ENCODE peak calls at places on chromosome 5, in six cellular contexts. O, Z, R, J, T and C are unnamed samples. For H3K27me3, the result is how much of the 10 kb centered on the place peaks cover.

GRCh38 chr5:95870105-95870672 is 47.7 kb upstream of the GLRX start:
- DNase-seq in Z (no peak), T (no peak), J (peak), R (no peak), O (no peak), C (no peak)

GRCh38 chr5:148880197-148880596 is 53.8 kb downstream of the ADRB2 start:
- DNase-seq in O (no peak), Z (no peak), J (no peak), T (no peak), R (no peak), C (no peak)

GRCh38 chr5:153794327-153794726 is 244.4 kb downstream of the FAM114A2 start:
- DNase-seq in Z (no peak), R (no peak), O (no peak), J (peak), T (no peak), C (no peak)

GRCh38 chr5:63125862-63126261 is 547.2 kb downstream of the LRRC70 start:
- DNase-seq in O (no peak), R (peak), J (peak), Z (peak), T (no peak), C (peak)

GRCh38 chr5:35908266-35908665 is 30.2 kb downstream of the CAPSL start:
- DNase-seq in R (no peak), T (no peak), J (no peak), O (no peak), Z (no peak), C (no peak)

GRCh38 chr5:4513381-4513780 is 626.7 kb upstream of the ADAMTS16 start:
- DNase-seq in O (no peak), T (no peak), Z (no peak), J (no peak), R (no peak), C (no peak)

GRCh38 chr5:67165524-67166459 is 30.8 kb downstream of the CD180 start:
- DNase-seq in Z (peak), J (peak), T (peak), R (peak), O (peak), C (no peak)

GRCh38 chr5:135444881-135445280 is 2.3 kb downstream of the DCANP1 start:
- DNase-seq in T (no peak), R (no peak), J (no peak), Z (no peak), O (no peak), C (no peak)

GRCh38 chr5:143494595-143494994 is 91.1 kb upstream of the NR3C1 start:
- DNase-seq in Z (no peak), O (no peak), J (no peak), R (no peak), T (no peak), C (no peak)

GRCh38 chr5:172544371-172545120 is 90.2 kb upstream of the SH3PXD2B start:
- DNase-seq in O (peak), R (no peak), T (no peak), Z (no peak), J (no peak), C (no peak)

GRCh38 chr5:51684794-51685355 is 301.6 kb downstream of the ISL1 start:
- DNase-seq in R (no peak), Z (no peak), O (no peak), J (no peak), T (no peak), C (no peak)

DNA sequence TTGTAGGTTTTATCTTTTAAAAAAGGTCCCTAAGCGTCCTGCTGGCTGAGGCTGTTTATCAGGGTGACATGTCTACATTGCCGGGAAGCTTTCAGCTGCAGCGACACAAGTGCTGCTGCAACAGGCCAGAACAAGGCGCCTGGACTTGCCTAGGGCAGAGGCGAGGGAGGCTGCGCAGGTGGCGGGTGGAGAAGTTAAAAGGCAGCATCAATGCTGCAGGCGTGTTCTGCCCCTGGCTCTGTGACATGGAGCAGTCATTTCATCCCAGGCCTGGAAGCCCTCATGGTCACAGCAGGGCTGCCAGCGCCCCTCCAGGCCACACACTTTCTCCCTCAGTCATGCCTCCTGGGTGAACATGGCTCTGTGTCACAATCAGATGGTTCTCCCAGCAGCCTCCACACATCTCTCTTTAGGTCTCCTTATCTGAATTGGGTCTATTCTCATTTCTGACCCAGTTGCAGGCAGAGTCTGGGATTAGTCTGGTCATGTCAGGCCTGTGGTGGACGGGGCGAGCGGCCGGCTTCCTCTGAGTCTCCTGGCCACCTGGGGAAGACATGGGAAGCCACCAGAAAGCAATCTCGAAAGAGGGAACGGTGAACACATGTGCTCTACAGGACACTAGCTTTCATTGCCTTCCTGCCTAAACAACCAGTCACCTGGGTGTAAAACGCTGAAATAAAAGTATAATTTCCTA is 41.3 kb downstream of the IRX2 start:
- DNase-seq in O (no peak), R (no peak), T (no peak), Z (no peak), J (no peak), C (no peak)
- H3K27me3 ChIP-seq in O (under half), R (under half), T (under half), Z (under half), J (under half), C (under half)

GRCh38 chr5:88861213-88861612 is 21.8 kb downstream of the MEF2C start:
- DNase-seq in O (no peak), T (no peak), R (no peak), Z (no peak), J (no peak), C (no peak)
- H3K4me3 ChIP-seq in O (no peak), T (no peak), R (no peak), Z (no peak), J (no peak), C (no peak)

GRCh38 chr5:170011751-170012150 is 31.5 kb upstream of the INSYN2B start:
- DNase-seq in O (no peak), R (no peak), Z (no peak), T (no peak), J (no peak), C (no peak)
- H3K27ac ChIP-seq in O (no peak), R (no peak), Z (no peak), T (no peak), J (no peak), C (no peak)

DNA sequence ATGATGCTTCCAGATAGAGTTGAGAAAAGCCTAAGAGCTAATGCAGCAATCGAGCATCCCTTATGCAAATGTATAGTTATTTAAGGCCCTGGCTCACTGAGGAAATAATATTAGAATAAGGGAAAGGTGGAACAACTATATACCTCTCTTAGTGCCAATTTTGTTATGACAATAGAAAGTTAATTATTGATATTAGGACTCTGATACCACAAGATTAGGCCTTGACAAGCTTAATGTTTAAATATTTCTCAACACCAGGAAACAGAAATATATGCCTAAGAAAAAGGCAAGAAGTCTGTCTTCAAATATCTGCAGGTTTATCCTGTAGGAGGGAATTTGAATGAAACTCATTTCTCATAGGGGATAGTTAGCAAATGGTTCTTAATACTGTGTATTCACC is 370.9 kb downstream of the PRELID2 start:
- DNase-seq in O (no peak), J (no peak), T (no peak), R (no peak), Z (no peak), C (no peak)
- H3K27me3 ChIP-seq in O (under half), J (under half), T (under half), R (under half), Z (under half), C (under half)

GRCh38 chr5:37834542-37835399 is 5.1 kb downstream of the GDNF start:
- DNase-seq in Z (peak), O (no peak), R (no peak), J (no peak), T (peak), C (no peak)
- H3K4me3 ChIP-seq in Z (no peak), O (no peak), R (no peak), J (no peak), T (peak), C (no peak)

DNA sequence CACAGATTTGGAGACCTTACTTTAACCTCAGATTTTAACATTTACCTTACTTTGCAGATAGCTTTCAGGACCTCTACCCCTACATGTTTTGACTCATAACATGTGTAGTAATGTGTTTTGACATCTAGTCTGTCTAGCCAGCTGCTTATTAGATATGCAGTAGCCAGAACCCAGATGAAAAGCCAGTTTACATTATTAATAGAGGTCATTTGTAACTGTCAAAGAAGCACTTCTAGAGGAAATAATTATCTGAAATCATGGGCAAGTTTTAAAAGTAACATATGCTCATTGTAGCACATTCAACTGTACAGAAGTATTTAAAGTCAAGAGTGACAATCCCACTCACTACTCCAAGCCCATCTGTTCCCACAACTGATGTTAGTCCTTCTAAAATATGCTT is 71.9 kb upstream of the NIPAL4 start:
- DNase-seq in O (no peak), R (no peak), Z (no peak), T (no peak), J (peak), C (no peak)
- H3K27ac ChIP-seq in O (peak), R (no peak), Z (no peak), T (no peak), J (peak), C (peak)